ENCODE peak calls at places on chromosome 16, in seven cellular contexts. U, T, O, A, X, Y and P are unnamed samples.

GRCh38 chr16:57165483-57165882 is 20.4 kb downstream of the PSME3IP1 start:
- DNase-seq in U (no peak), T (no peak), X (no peak), A (no peak), Y (no peak), O (no peak), P (no peak)

GRCh38 chr16:53768593-53768992 is 64.6 kb downstream of the FTO start:
- DNase-seq in X (peak; percentile 95), U (peak; percentile 90), T (peak; percentile 76), Y (no peak), O (no peak), A (no peak), P (no peak)

GRCh38 chr16:81429045-81429521 is 15.5 kb upstream of the CMIP start:
- DNase-seq in X (no peak), O (no peak), A (peak; percentile 52), U (no peak), Y (peak; percentile 63), T (no peak), P (no peak)

GRCh38 chr16:67530013-67530939 is 1.6 kb downstream of the RIPOR1 start:
- DNase-seq in A (no peak), Y (peak; percentile 53), U (peak; percentile 92), T (no peak), O (peak; percentile 49), X (peak; percentile 62), P (peak; percentile 63)

GRCh38 chr16:48499822-48500440 is 110.0 kb downstream of the N4BP1 start:
- DNase-seq in T (peak; percentile 8), Y (no peak), U (peak; percentile 94), X (peak; percentile 93), A (peak; percentile 25), O (no peak), P (no peak)

GRCh38 chr16:78957328-78958100 is 643.0 kb downstream of the MAF start:
- DNase-seq in U (no peak), Y (no peak), T (no peak), O (no peak), X (no peak), A (no peak), P (no peak)

GRCh38 chr16:56608876-56609462 is 585 bp downstream of the MT2A start:
- DNase-seq in T (no peak), O (peak; percentile 47), Y (no peak), A (no peak), X (no peak), U (peak; percentile 44), P (peak; percentile 58)

GRCh38 chr16:49750341-49751011 is 105.4 kb downstream of the ZNF423 start:
- DNase-seq in U (no peak), A (no peak), Y (no peak), O (peak; percentile 42), X (no peak), T (no peak), P (no peak)

GRCh38 chr16:83813818-83814653 is 6.3 kb downstream of the HSBP1 start:
- DNase-seq in Y (no peak), T (no peak), U (peak; percentile 79), A (no peak), O (no peak), X (peak; percentile 60), P (no peak)

GRCh38 chr16:55488306-55488705 is 9.3 kb downstream of the MMP2 start:
- DNase-seq in A (no peak), O (no peak), U (no peak), X (no peak), Y (no peak), T (no peak), P (no peak)

GRCh38 chr16:69169607-69170352 is 17.2 kb upstream of the SNTB2 start:
- DNase-seq in U (no peak), X (no peak), A (no peak), O (no peak), Y (no peak), T (no peak), P (no peak)

GRCh38 chr16:64339052-64339770 is 782.7 kb downstream of the CDH11 start:
- DNase-seq in Y (no peak), O (no peak), X (peak; percentile 92), A (no peak), U (no peak), T (peak; percentile 57), P (no peak)

GRCh38 chr16:16083421-16084156 is 134.2 kb downstream of the ABCC1 start:
- DNase-seq in Y (no peak), A (no peak), U (no peak), X (peak; percentile 58), T (no peak), O (no peak), P (peak; percentile 48)

GRCh38 chr16:83626676-83627075 is 181.1 kb upstream of the HSBP1 start:
- DNase-seq in A (no peak), X (no peak), O (no peak), Y (no peak), T (no peak), U (no peak), P (no peak)